ENCODE peak calls at places on chromosomes 16 and 17, in five cellular contexts. One of them, this sample, is unnamed.

GRCh38 chr16:66379571-66379941 is 13.1 kb downstream of the CDH5 start:
- DNase-seq in dorsolateral prefrontal cortex: no peak
- DNase-seq in fibroblast of lung: no peak
- DNase-seq in left lung: no peak
- DNase-seq in bronchial epithelial cell: no peak
- DNase-seq in this sample: no peak

GRCh38 chr16:81505011-81505660 is 60.5 kb downstream of the CMIP start:
- DNase-seq in bronchial epithelial cell: peak; percentile 87
- DNase-seq in left lung: peak; percentile 51
- DNase-seq in fibroblast of lung: no peak
- DNase-seq in dorsolateral prefrontal cortex: no peak
- DNase-seq in this sample: no peak

GRCh38 chr17:16465861-16466338 is 26.1 kb downstream of the LRRC75A start:
- DNase-seq in dorsolateral prefrontal cortex: no peak
- DNase-seq in left lung: no peak
- DNase-seq in fibroblast of lung: no peak
- DNase-seq in bronchial epithelial cell: no peak
- DNase-seq in this sample: no peak

GRCh38 chr17:61484174-61484573 is 32.0 kb downstream of the TBX4 start:
- DNase-seq in left lung: no peak
- DNase-seq in dorsolateral prefrontal cortex: no peak
- DNase-seq in fibroblast of lung: no peak
- DNase-seq in bronchial epithelial cell: no peak
- DNase-seq in this sample: no peak

GRCh38 chr17:13568746-13569739 is 32.7 kb downstream of the HS3ST3A1 start:
- DNase-seq in fibroblast of lung: no peak
- DNase-seq in left lung: no peak
- DNase-seq in dorsolateral prefrontal cortex: no peak
- DNase-seq in bronchial epithelial cell: no peak
- DNase-seq in this sample: no peak

GRCh38 chr17:40099627-40100418 is 566 bp downstream of the NR1D1 start:
- DNase-seq in left lung: no peak
- DNase-seq in dorsolateral prefrontal cortex: no peak
- DNase-seq in fibroblast of lung: no peak
- DNase-seq in bronchial epithelial cell: no peak
- DNase-seq in this sample: no peak

GRCh38 chr17:14261406-14261805 is 24.7 kb upstream of the CDRT15 start:
- DNase-seq in left lung: no peak
- DNase-seq in bronchial epithelial cell: no peak
- DNase-seq in fibroblast of lung: no peak
- DNase-seq in dorsolateral prefrontal cortex: peak; percentile 37
- DNase-seq in this sample: no peak

GRCh38 chr16:705748-706188 is at the start of gene FBXL16:
- DNase-seq in dorsolateral prefrontal cortex: peak; percentile 84
- DNase-seq in fibroblast of lung: no peak
- DNase-seq in bronchial epithelial cell: no peak
- DNase-seq in left lung: no peak
- DNase-seq in this sample: no peak

GRCh38 chr17:68776451-68776850 is 175.3 kb upstream of the FAM20A start:
- DNase-seq in left lung: no peak
- DNase-seq in dorsolateral prefrontal cortex: no peak
- DNase-seq in bronchial epithelial cell: no peak
- DNase-seq in fibroblast of lung: no peak
- DNase-seq in this sample: no peak

GRCh38 chr16:17370233-17371013 is 100.3 kb downstream of the XYLT1 start:
- DNase-seq in left lung: no peak
- DNase-seq in fibroblast of lung: peak; percentile 27
- DNase-seq in bronchial epithelial cell: no peak
- DNase-seq in dorsolateral prefrontal cortex: no peak
- DNase-seq in this sample: no peak

GRCh38 chr16:17328971-17329370 is 141.8 kb downstream of the XYLT1 start:
- DNase-seq in dorsolateral prefrontal cortex: no peak
- DNase-seq in left lung: no peak
- DNase-seq in fibroblast of lung: peak; percentile 55
- DNase-seq in bronchial epithelial cell: no peak
- DNase-seq in this sample: no peak

GRCh38 chr16:58099956-58100300 is 29.3 kb downstream of the CFAP20 start:
- DNase-seq in bronchial epithelial cell: no peak
- DNase-seq in dorsolateral prefrontal cortex: no peak
- DNase-seq in left lung: no peak
- DNase-seq in fibroblast of lung: no peak
- DNase-seq in this sample: no peak

GRCh38 chr16:68259421-68259820 is 4.9 kb upstream of the SLC7A6 start:
- DNase-seq in dorsolateral prefrontal cortex: peak; percentile 39
- DNase-seq in left lung: no peak
- DNase-seq in bronchial epithelial cell: no peak
- DNase-seq in fibroblast of lung: no peak
- DNase-seq in this sample: no peak

GRCh38 chr16:2147981-2148671 is at the start of gene RAB26:
- DNase-seq in left lung: peak; percentile 92
- DNase-seq in bronchial epithelial cell: peak; percentile 52
- DNase-seq in dorsolateral prefrontal cortex: peak; percentile 79
- DNase-seq in fibroblast of lung: peak; percentile 44
- DNase-seq in this sample: peak; percentile 63

GRCh38 chr16:46747777-46748651 is at the start of gene MYLK3:
- DNase-seq in bronchial epithelial cell: no peak
- DNase-seq in fibroblast of lung: no peak
- DNase-seq in dorsolateral prefrontal cortex: no peak
- DNase-seq in left lung: no peak
- DNase-seq in this sample: no peak

GRCh38 chr16:78794581-78795300 is 695.3 kb downstream of the WWOX start:
- DNase-seq in left lung: no peak
- DNase-seq in fibroblast of lung: no peak
- DNase-seq in bronchial epithelial cell: no peak
- DNase-seq in dorsolateral prefrontal cortex: no peak
- DNase-seq in this sample: no peak

GRCh38 chr17:78174332-78174869 is 6.0 kb downstream of the SYNGR2 start:
- DNase-seq in dorsolateral prefrontal cortex: peak; percentile 92
- DNase-seq in fibroblast of lung: no peak
- DNase-seq in bronchial epithelial cell: no peak
- DNase-seq in left lung: peak; percentile 96
- DNase-seq in this sample: no peak

GRCh38 chr17:15966183-15966878 is 21.4 kb downstream of the ADORA2B start:
- DNase-seq in left lung: no peak
- DNase-seq in bronchial epithelial cell: peak; percentile 42
- DNase-seq in fibroblast of lung: peak; percentile 22
- DNase-seq in dorsolateral prefrontal cortex: no peak
- DNase-seq in this sample: no peak

GRCh38 chr17:78933959-78934568 is 8.9 kb upstream of the TIMP2 start:
- DNase-seq in bronchial epithelial cell: peak; percentile 86
- DNase-seq in left lung: peak; percentile 90
- DNase-seq in fibroblast of lung: peak; percentile 99
- DNase-seq in dorsolateral prefrontal cortex: peak; percentile 79
- DNase-seq in this sample: no peak

GRCh38 chr17:50534222-50534978 is 1.9 kb downstream of the EPN3 start:
- DNase-seq in bronchial epithelial cell: peak; percentile 85
- DNase-seq in left lung: peak; percentile 80
- DNase-seq in fibroblast of lung: no peak
- DNase-seq in dorsolateral prefrontal cortex: no peak
- DNase-seq in this sample: no peak

GRCh38 chr16:71709231-71709781 is 15.2 kb downstream of the PHLPP2 start:
- DNase-seq in bronchial epithelial cell: peak; percentile 18
- DNase-seq in fibroblast of lung: peak; percentile 34
- DNase-seq in dorsolateral prefrontal cortex: no peak
- DNase-seq in left lung: no peak
- DNase-seq in this sample: no peak

GRCh38 chr17:27439342-27439741 is 16.9 kb upstream of the KSR1 start:
- DNase-seq in bronchial epithelial cell: no peak
- DNase-seq in left lung: no peak
- DNase-seq in dorsolateral prefrontal cortex: no peak
- DNase-seq in fibroblast of lung: no peak
- DNase-seq in this sample: no peak

GRCh38 chr16:19601083-19601976 is 45.8 kb downstream of the VPS35L start:
- DNase-seq in left lung: no peak
- DNase-seq in bronchial epithelial cell: peak; percentile 32
- DNase-seq in fibroblast of lung: peak; percentile 59
- DNase-seq in dorsolateral prefrontal cortex: peak; percentile 41
- DNase-seq in this sample: peak; percentile 5

GRCh38 chr17:27284811-27285415 is 9.0 kb upstream of the WSB1 start:
- DNase-seq in left lung: no peak
- DNase-seq in dorsolateral prefrontal cortex: no peak
- DNase-seq in bronchial epithelial cell: no peak
- DNase-seq in fibroblast of lung: no peak
- DNase-seq in this sample: no peak

GRCh38 chr17:37043201-37043600 is 94.4 kb downstream of the AATF start:
- DNase-seq in left lung: no peak
- DNase-seq in dorsolateral prefrontal cortex: no peak
- DNase-seq in bronchial epithelial cell: peak; percentile 20
- DNase-seq in fibroblast of lung: no peak
- DNase-seq in this sample: no peak

GRCh38 chr17:31535581-31535981 is 144.1 kb downstream of the RAB11FIP4 start:
- DNase-seq in fibroblast of lung: no peak
- DNase-seq in bronchial epithelial cell: no peak
- DNase-seq in left lung: no peak
- DNase-seq in dorsolateral prefrontal cortex: no peak
- DNase-seq in this sample: no peak

GRCh38 chr17:14923981-14924380 is 341.1 kb downstream of the PMP22 start:
- DNase-seq in left lung: no peak
- DNase-seq in dorsolateral prefrontal cortex: no peak
- DNase-seq in fibroblast of lung: peak; percentile 65
- DNase-seq in bronchial epithelial cell: peak; percentile 59
- DNase-seq in this sample: no peak

DNA sequence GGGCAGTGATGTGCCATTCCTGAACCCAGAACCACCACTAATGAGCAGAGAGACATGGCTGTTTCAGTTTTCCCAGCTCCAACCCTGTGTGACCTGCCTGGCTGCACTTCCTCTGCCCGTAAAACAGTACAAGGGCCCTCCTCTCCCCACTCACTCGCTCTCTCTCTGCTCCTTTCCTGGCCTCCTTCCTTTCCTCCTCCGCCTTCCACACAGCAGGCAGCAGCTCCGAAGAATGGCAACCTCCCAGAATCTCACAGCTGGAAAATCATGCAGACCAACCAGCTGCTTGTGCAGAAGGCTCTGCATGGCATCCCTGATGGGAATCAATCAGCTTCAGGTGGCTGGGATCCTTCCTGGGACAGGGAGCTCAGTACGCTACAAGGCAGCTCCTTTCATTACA is 27.3 kb downstream of the TMEM132E start:
- DNase-seq in dorsolateral prefrontal cortex: no peak
- DNase-seq in left lung: no peak
- DNase-seq in fibroblast of lung: no peak
- DNase-seq in bronchial epithelial cell: no peak
- DNase-seq in this sample: no peak
- H3K27me3 ChIP-seq in dorsolateral prefrontal cortex: no peaks in the 10 kb centered on the region
- H3K27me3 ChIP-seq in left lung: peaks cover 73% of the 10 kb centered on the region
- H3K27me3 ChIP-seq in fibroblast of lung: no peaks in the 10 kb centered on the region
- H3K27me3 ChIP-seq in bronchial epithelial cell: no peaks in the 10 kb centered on the region
- H3K27me3 ChIP-seq in this sample: peaks cover 42% of the 10 kb centered on the region

DNA sequence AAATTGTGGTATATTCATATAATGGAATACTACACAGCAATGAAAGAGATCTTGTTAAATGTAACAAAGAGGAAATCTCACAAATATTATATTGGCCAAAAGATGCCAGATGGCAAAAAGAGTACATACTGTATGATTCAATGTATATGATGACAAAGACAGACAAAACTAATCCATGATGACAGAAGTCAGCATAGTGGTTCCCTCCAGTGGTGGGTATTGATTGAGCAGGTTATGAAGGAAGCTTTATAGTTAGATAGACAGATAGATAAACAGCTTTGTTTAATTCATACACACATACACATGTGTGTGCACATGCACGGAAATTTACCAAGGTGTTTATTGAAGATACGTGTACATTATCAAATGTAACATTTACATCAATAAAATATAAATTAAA is 74.4 kb upstream of the SMIM36 start:
- DNase-seq in bronchial epithelial cell: peak; percentile 7
- DNase-seq in fibroblast of lung: no peak
- DNase-seq in left lung: no peak
- DNase-seq in dorsolateral prefrontal cortex: no peak
- DNase-seq in this sample: no peak
- TF ChIP-seq CTCF in bronchial epithelial cell: no peak
- TF ChIP-seq CTCF in fibroblast of lung: no peak
- TF ChIP-seq CTCF in left lung: no peak
- TF ChIP-seq CTCF in dorsolateral prefrontal cortex: no peak
- TF ChIP-seq CTCF in this sample: no peak

DNA sequence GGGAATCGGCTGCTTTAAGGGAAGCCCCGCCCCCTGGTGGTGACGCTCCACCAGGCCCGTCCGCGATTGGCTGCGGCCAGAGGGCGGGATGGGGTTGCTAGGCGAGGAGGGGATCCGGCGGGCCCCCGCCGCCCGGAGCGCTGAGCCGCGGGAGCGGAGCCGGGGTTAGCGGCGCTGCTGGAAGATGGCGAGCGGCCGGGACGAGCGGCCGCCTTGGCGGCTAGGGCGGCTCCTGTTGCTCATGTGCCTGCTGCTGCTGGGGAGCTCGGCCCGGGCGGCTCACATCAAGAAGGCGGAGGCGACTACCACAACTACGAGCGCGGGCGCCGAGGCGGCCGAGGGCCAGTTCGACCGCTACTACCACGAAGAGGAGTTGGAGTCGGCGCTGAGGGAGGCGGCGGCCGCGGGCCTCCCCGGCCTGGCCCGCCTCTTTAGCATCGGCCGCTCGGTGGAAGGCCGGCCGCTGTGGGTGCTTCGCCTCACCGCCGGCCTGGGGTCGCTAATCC is at the start of gene CPD:
- DNase-seq in bronchial epithelial cell: peak; percentile 79
- DNase-seq in fibroblast of lung: peak; percentile 93
- DNase-seq in left lung: peak; percentile 97
- DNase-seq in dorsolateral prefrontal cortex: peak; percentile 98
- DNase-seq in this sample: peak; percentile 97
- H3K27me3 ChIP-seq in bronchial epithelial cell: no peaks in the 10 kb centered on the region
- H3K27me3 ChIP-seq in fibroblast of lung: no peaks in the 10 kb centered on the region
- H3K27me3 ChIP-seq in left lung: no peaks in the 10 kb centered on the region
- H3K27me3 ChIP-seq in dorsolateral prefrontal cortex: no peaks in the 10 kb centered on the region
- H3K27me3 ChIP-seq in this sample: no peaks in the 10 kb centered on the region

DNA sequence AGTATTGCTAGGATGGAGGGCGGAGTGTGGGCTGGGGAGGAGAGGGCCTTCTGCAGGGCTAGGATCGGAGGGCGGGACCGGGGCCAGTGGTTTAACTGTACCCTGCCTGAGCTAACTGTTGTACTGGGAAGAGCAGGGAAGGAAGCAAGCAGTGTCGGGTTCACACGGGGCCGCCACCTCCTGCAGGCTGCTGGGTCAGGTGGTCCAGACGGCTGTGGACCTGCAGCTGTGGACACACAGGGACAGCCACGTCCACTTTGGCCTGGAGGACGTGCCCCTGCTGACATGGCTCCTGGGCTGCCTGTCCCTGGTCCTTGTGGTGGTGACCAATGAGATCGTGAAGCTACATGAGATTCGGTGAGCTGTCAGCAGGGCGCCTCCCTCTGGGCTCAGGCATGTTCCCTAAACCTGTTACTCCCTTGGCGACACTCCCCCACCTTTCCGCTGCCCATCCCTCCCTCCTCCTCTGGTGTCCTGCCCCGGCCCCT is 16.6 kb downstream of the CASKIN2 start:
- DNase-seq in left lung: no peak
- DNase-seq in bronchial epithelial cell: no peak
- DNase-seq in dorsolateral prefrontal cortex: no peak
- DNase-seq in fibroblast of lung: no peak
- DNase-seq in this sample: no peak
- TF ChIP-seq CTCF in left lung: no peak
- TF ChIP-seq CTCF in bronchial epithelial cell: peak; percentile 22
- TF ChIP-seq CTCF in dorsolateral prefrontal cortex: no peak
- TF ChIP-seq CTCF in fibroblast of lung: no peak
- TF ChIP-seq CTCF in this sample: no peak